ENCODE peak calls at places on chromosome 11, in seven cellular contexts. One of them, this sample, is unnamed.

GRCh38 chr11:69343401-69344321 is 49.7 kb downstream of the MYEOV start:
- DNase-seq in GM06990: no peak
- DNase-seq in heart right ventricle: no peak
- DNase-seq in IMR-90: no peak
- DNase-seq in ovary: no peak
- DNase-seq in glutamatergic neuron: no peak
- DNase-seq in HFF-Myc: no peak
- DNase-seq in this sample: no peak

GRCh38 chr11:6405039-6405667 is 13.7 kb downstream of the APBB1 start:
- DNase-seq in GM06990: no peak
- DNase-seq in glutamatergic neuron: peak
- DNase-seq in ovary: peak
- DNase-seq in heart right ventricle: no peak
- DNase-seq in HFF-Myc: no peak
- DNase-seq in IMR-90: no peak
- DNase-seq in this sample: peak

GRCh38 chr11:6862961-6863360 is at the start of gene OR10A2:
- DNase-seq in glutamatergic neuron: no peak
- DNase-seq in IMR-90: peak
- DNase-seq in GM06990: no peak
- DNase-seq in ovary: no peak
- DNase-seq in heart right ventricle: no peak
- DNase-seq in HFF-Myc: peak
- DNase-seq in this sample: no peak

GRCh38 chr11:72723508-72723907 is 28.7 kb downstream of the ARAP1 start:
- DNase-seq in glutamatergic neuron: no peak
- DNase-seq in GM06990: no peak
- DNase-seq in IMR-90: no peak
- DNase-seq in heart right ventricle: no peak
- DNase-seq in HFF-Myc: no peak
- DNase-seq in ovary: no peak
- DNase-seq in this sample: no peak

GRCh38 chr11:92224394-92225205 is at the start of gene FAT3:
- DNase-seq in HFF-Myc: no peak
- DNase-seq in ovary: peak
- DNase-seq in heart right ventricle: peak
- DNase-seq in glutamatergic neuron: peak
- DNase-seq in IMR-90: peak
- DNase-seq in GM06990: no peak
- DNase-seq in this sample: peak

GRCh38 chr11:100810146-100810545 is 123.1 kb downstream of the ARHGAP42 start:
- DNase-seq in IMR-90: peak
- DNase-seq in ovary: no peak
- DNase-seq in glutamatergic neuron: no peak
- DNase-seq in heart right ventricle: no peak
- DNase-seq in HFF-Myc: no peak
- DNase-seq in GM06990: no peak
- DNase-seq in this sample: no peak

GRCh38 chr11:62413060-62413696 is 5.7 kb upstream of the SCGB1A1 start:
- DNase-seq in heart right ventricle: no peak
- DNase-seq in glutamatergic neuron: no peak
- DNase-seq in HFF-Myc: no peak
- DNase-seq in IMR-90: no peak
- DNase-seq in GM06990: no peak
- DNase-seq in ovary: no peak
- DNase-seq in this sample: no peak

GRCh38 chr11:63840356-63841060 is 1.6 kb downstream of the MARK2 start:
- DNase-seq in GM06990: no peak
- DNase-seq in ovary: no peak
- DNase-seq in IMR-90: no peak
- DNase-seq in glutamatergic neuron: no peak
- DNase-seq in heart right ventricle: no peak
- DNase-seq in HFF-Myc: no peak
- DNase-seq in this sample: no peak

GRCh38 chr11:74138021-74138420 is 32.8 kb downstream of the C2CD3 start:
- DNase-seq in HFF-Myc: no peak
- DNase-seq in heart right ventricle: no peak
- DNase-seq in IMR-90: peak
- DNase-seq in ovary: no peak
- DNase-seq in glutamatergic neuron: no peak
- DNase-seq in GM06990: no peak
- DNase-seq in this sample: no peak

GRCh38 chr11:8773916-8774537 is 91.4 kb downstream of the RPL27A start:
- DNase-seq in glutamatergic neuron: no peak
- DNase-seq in HFF-Myc: no peak
- DNase-seq in ovary: no peak
- DNase-seq in heart right ventricle: no peak
- DNase-seq in GM06990: no peak
- DNase-seq in IMR-90: no peak
- DNase-seq in this sample: peak

GRCh38 chr11:120172921-120173705 is 35.2 kb upstream of the TRIM29 start:
- DNase-seq in IMR-90: no peak
- DNase-seq in glutamatergic neuron: no peak
- DNase-seq in GM06990: no peak
- DNase-seq in ovary: no peak
- DNase-seq in HFF-Myc: no peak
- DNase-seq in heart right ventricle: no peak
- DNase-seq in this sample: peak

GRCh38 chr11:110908401-110909106 is 196.3 kb upstream of the ARHGAP20 start:
- DNase-seq in heart right ventricle: no peak
- DNase-seq in HFF-Myc: no peak
- DNase-seq in glutamatergic neuron: no peak
- DNase-seq in GM06990: no peak
- DNase-seq in IMR-90: peak
- DNase-seq in ovary: no peak
- DNase-seq in this sample: no peak

GRCh38 chr11:2766166-2766565 is 66.4 kb upstream of the KCNQ1OT1 start:
- DNase-seq in ovary: no peak
- DNase-seq in heart right ventricle: peak
- DNase-seq in glutamatergic neuron: no peak
- DNase-seq in IMR-90: no peak
- DNase-seq in HFF-Myc: no peak
- DNase-seq in GM06990: no peak
- DNase-seq in this sample: no peak

GRCh38 chr11:124740277-124740882 is 638 bp downstream of the NRGN start:
- DNase-seq in heart right ventricle: no peak
- DNase-seq in glutamatergic neuron: no peak
- DNase-seq in ovary: no peak
- DNase-seq in HFF-Myc: no peak
- DNase-seq in GM06990: no peak
- DNase-seq in IMR-90: no peak
- DNase-seq in this sample: peak

GRCh38 chr11:46299425-46300067 is 22.1 kb downstream of the CREB3L1 start:
- DNase-seq in ovary: no peak
- DNase-seq in IMR-90: peak
- DNase-seq in glutamatergic neuron: no peak
- DNase-seq in HFF-Myc: no peak
- DNase-seq in heart right ventricle: no peak
- DNase-seq in GM06990: no peak
- DNase-seq in this sample: no peak

GRCh38 chr11:36454551-36454950 is 55.5 kb downstream of the TRAF6 start:
- DNase-seq in ovary: peak
- DNase-seq in GM06990: no peak
- DNase-seq in glutamatergic neuron: no peak
- DNase-seq in heart right ventricle: no peak
- DNase-seq in HFF-Myc: no peak
- DNase-seq in IMR-90: no peak
- DNase-seq in this sample: no peak

GRCh38 chr11:1446623-1447022 is 40.0 kb downstream of the MOB2 start:
- DNase-seq in heart right ventricle: no peak
- DNase-seq in ovary: no peak
- DNase-seq in GM06990: no peak
- DNase-seq in glutamatergic neuron: no peak
- DNase-seq in IMR-90: no peak
- DNase-seq in HFF-Myc: no peak
- DNase-seq in this sample: no peak

GRCh38 chr11:1449516-1450270 is 36.9 kb downstream of the MOB2 start:
- DNase-seq in heart right ventricle: no peak
- DNase-seq in IMR-90: no peak
- DNase-seq in ovary: no peak
- DNase-seq in GM06990: no peak
- DNase-seq in glutamatergic neuron: no peak
- DNase-seq in HFF-Myc: no peak
- DNase-seq in this sample: peak

GRCh38 chr11:1450344-1450875 is 36.2 kb downstream of the MOB2 start:
- DNase-seq in ovary: no peak
- DNase-seq in IMR-90: no peak
- DNase-seq in heart right ventricle: no peak
- DNase-seq in glutamatergic neuron: no peak
- DNase-seq in HFF-Myc: no peak
- DNase-seq in GM06990: no peak
- DNase-seq in this sample: no peak

GRCh38 chr11:1448882-1449281 is 37.7 kb downstream of the MOB2 start:
- DNase-seq in HFF-Myc: no peak
- DNase-seq in GM06990: no peak
- DNase-seq in heart right ventricle: no peak
- DNase-seq in glutamatergic neuron: no peak
- DNase-seq in ovary: no peak
- DNase-seq in IMR-90: no peak
- DNase-seq in this sample: no peak

DNA sequence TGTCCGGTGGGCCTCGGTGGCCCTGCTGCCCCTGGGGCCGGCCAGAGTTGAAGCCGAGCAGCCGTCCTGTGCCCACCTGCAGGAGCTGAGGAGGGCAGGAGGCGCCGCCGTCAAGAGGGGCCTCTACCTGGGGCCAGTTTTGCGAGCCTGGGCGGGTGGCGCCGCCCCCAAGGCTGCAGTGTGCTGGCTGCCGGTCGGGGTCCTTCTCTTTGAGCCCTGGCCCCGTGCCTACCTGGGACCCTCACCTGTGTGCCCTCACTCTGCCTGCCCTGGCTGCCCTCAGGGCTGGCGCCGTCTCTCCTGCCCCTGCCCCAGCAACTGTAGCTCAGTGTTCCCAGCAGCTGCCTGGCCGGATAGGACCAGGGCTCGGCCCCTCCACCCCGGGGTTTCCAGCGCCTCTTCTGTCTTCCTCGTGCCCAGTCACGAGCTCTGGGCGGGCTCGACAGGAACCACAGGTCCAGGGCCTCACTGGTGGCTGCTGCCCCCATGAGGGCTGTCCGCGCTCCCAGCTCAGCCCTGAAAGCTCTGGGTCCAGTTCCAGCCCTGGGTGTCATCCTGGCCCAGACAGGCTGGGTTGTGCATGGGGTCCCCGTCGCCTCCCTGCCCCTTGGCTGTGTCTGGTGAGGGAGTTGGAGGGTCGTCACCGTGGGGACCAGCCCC is 38.3 kb downstream of the MOB2 start:
- DNase-seq in heart right ventricle: no peak
- DNase-seq in IMR-90: no peak
- DNase-seq in glutamatergic neuron: no peak
- DNase-seq in ovary: no peak
- DNase-seq in HFF-Myc: no peak
- DNase-seq in GM06990: no peak
- DNase-seq in this sample: no peak
- TF ChIP-seq CTCF in heart right ventricle: no peak
- TF ChIP-seq CTCF in IMR-90: no peak
- TF ChIP-seq CTCF in glutamatergic neuron: no peak
- TF ChIP-seq CTCF in ovary: no peak
- TF ChIP-seq CTCF in HFF-Myc: no peak
- TF ChIP-seq CTCF in GM06990: no peak
- TF ChIP-seq CTCF in this sample: no peak

GRCh38 chr11:78416285-78417174 is 1.1 kb downstream of the GAB2 start:
- DNase-seq in glutamatergic neuron: peak
- DNase-seq in IMR-90: peak
- DNase-seq in ovary: peak
- DNase-seq in HFF-Myc: no peak
- DNase-seq in heart right ventricle: peak
- DNase-seq in GM06990: peak
- DNase-seq in this sample: peak

GRCh38 chr11:78417175-78417887 is at the start of gene GAB2:
- DNase-seq in heart right ventricle: no peak
- DNase-seq in glutamatergic neuron: no peak
- DNase-seq in IMR-90: no peak
- DNase-seq in GM06990: no peak
- DNase-seq in ovary: no peak
- DNase-seq in HFF-Myc: no peak
- DNase-seq in this sample: no peak

GRCh38 chr11:78419327-78419726 is 1.7 kb upstream of the GAB2 start:
- DNase-seq in glutamatergic neuron: no peak
- DNase-seq in heart right ventricle: peak
- DNase-seq in HFF-Myc: no peak
- DNase-seq in GM06990: no peak
- DNase-seq in IMR-90: peak
- DNase-seq in ovary: peak
- DNase-seq in this sample: no peak

GRCh38 chr11:78418584-78419211 is 1.1 kb upstream of the GAB2 start:
- DNase-seq in IMR-90: peak
- DNase-seq in GM06990: no peak
- DNase-seq in HFF-Myc: no peak
- DNase-seq in glutamatergic neuron: no peak
- DNase-seq in ovary: no peak
- DNase-seq in heart right ventricle: no peak
- DNase-seq in this sample: no peak

DNA sequence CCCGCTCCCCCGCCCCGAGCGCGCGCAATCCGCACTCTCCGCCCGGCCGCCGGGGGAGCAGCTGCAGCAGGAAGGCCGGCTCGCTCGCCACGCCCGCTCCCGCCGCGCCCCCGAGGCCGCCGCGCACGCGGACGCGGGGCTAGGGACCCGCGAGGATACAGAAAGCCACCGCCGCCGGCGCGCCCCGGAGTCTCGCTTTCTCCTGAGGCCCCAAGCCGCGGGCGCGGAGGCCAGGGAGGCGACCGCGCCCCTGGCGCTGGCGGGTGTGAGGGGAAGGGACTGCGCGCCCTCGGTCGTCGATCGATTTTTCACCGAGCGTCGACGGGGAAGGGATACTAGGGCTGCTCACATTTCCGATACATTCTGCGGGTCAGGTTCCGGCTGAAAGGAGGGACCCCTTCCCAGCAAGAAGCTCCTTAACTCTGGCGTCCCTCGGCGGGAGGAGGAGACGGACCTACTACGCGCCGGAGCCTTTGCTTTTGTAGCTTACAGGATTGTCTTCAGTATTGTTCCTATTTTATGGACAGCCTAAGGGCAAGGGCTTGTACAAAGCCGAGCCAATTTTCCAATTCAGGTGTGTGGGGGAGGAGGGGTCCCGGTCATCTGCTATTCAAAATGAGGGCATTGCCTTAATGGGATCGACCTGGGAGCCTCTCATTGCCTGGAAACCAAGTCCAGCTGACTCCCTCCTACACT is 416 bp upstream of the GAB2 start:
- DNase-seq in GM06990: peak
- DNase-seq in IMR-90: peak
- DNase-seq in glutamatergic neuron: peak
- DNase-seq in ovary: peak
- DNase-seq in heart right ventricle: peak
- DNase-seq in HFF-Myc: no peak
- DNase-seq in this sample: peak
- TF ChIP-seq CTCF in GM06990: no peak
- TF ChIP-seq CTCF in IMR-90: peak
- TF ChIP-seq CTCF in glutamatergic neuron: no peak
- TF ChIP-seq CTCF in ovary: no peak
- TF ChIP-seq CTCF in heart right ventricle: no peak
- TF ChIP-seq CTCF in HFF-Myc: no peak
- TF ChIP-seq CTCF in this sample: peak

GRCh38 chr11:101945418-101945817 is 29.1 kb upstream of the ANGPTL5 start:
- DNase-seq in GM06990: no peak
- DNase-seq in HFF-Myc: no peak
- DNase-seq in glutamatergic neuron: no peak
- DNase-seq in heart right ventricle: no peak
- DNase-seq in ovary: no peak
- DNase-seq in IMR-90: no peak
- DNase-seq in this sample: no peak
- TF ChIP-seq CTCF in GM06990: no peak
- TF ChIP-seq CTCF in HFF-Myc: no peak
- TF ChIP-seq CTCF in glutamatergic neuron: no peak
- TF ChIP-seq CTCF in heart right ventricle: no peak
- TF ChIP-seq CTCF in ovary: no peak
- TF ChIP-seq CTCF in IMR-90: no peak
- TF ChIP-seq CTCF in this sample: no peak

GRCh38 chr11:129979046-129979605 is 23.5 kb downstream of the PRDM10 start:
- DNase-seq in ovary: no peak
- DNase-seq in GM06990: no peak
- DNase-seq in HFF-Myc: no peak
- DNase-seq in IMR-90: no peak
- DNase-seq in glutamatergic neuron: no peak
- DNase-seq in heart right ventricle: no peak
- DNase-seq in this sample: no peak
- TF ChIP-seq CTCF in ovary: no peak
- TF ChIP-seq CTCF in GM06990: no peak
- TF ChIP-seq CTCF in HFF-Myc: no peak
- TF ChIP-seq CTCF in IMR-90: no peak
- TF ChIP-seq CTCF in glutamatergic neuron: no peak
- TF ChIP-seq CTCF in heart right ventricle: no peak
- TF ChIP-seq CTCF in this sample: no peak